ENCODE peak calls at places on chromosomes 6 and 20, in nine cellular contexts. One of them, this sample, is unnamed.

GRCh38 chr6:141301779-141302178 is 830.9 kb upstream of the GJE1 start:
- DNase-seq in cerebellar cortex: no peak
- DNase-seq in mesendoderm: no peak
- DNase-seq in NCI-H510A: no peak
- DNase-seq in ureter: no peak
- DNase-seq in T-helper 2 cell: no peak
- DNase-seq in germinal center: no peak
- DNase-seq in fibroblast of the conjunctiva: no peak
- DNase-seq in occipital lobe: no peak
- DNase-seq in this sample: no peak

GRCh38 chr6:105192707-105193465 is 13.1 kb upstream of the POPDC3 start:
- DNase-seq in T-helper 2 cell: no peak
- DNase-seq in fibroblast of the conjunctiva: no peak
- DNase-seq in ureter: no peak
- DNase-seq in NCI-H510A: no peak
- DNase-seq in cerebellar cortex: no peak
- DNase-seq in mesendoderm: no peak
- DNase-seq in occipital lobe: no peak
- DNase-seq in germinal center: no peak
- DNase-seq in this sample: no peak

GRCh38 chr6:136873733-136874132 is 48.4 kb upstream of the SLC35D3 start:
- DNase-seq in fibroblast of the conjunctiva: no peak
- DNase-seq in NCI-H510A: no peak
- DNase-seq in mesendoderm: peak
- DNase-seq in cerebellar cortex: no peak
- DNase-seq in ureter: no peak
- DNase-seq in occipital lobe: no peak
- DNase-seq in T-helper 2 cell: no peak
- DNase-seq in germinal center: no peak
- DNase-seq in this sample: no peak

GRCh38 chr6:14476793-14477531 is 359.4 kb downstream of the CD83 start:
- DNase-seq in germinal center: no peak
- DNase-seq in ureter: peak
- DNase-seq in T-helper 2 cell: no peak
- DNase-seq in occipital lobe: no peak
- DNase-seq in fibroblast of the conjunctiva: no peak
- DNase-seq in mesendoderm: no peak
- DNase-seq in cerebellar cortex: peak
- DNase-seq in NCI-H510A: no peak
- DNase-seq in this sample: no peak

GRCh38 chr6:126792340-126792739 is 326.1 kb upstream of the RSPO3 start:
- DNase-seq in T-helper 2 cell: no peak
- DNase-seq in fibroblast of the conjunctiva: no peak
- DNase-seq in mesendoderm: no peak
- DNase-seq in germinal center: no peak
- DNase-seq in NCI-H510A: no peak
- DNase-seq in ureter: no peak
- DNase-seq in cerebellar cortex: no peak
- DNase-seq in occipital lobe: no peak
- DNase-seq in this sample: no peak

GRCh38 chr6:122735618-122736017 is 43.9 kb upstream of the FABP7 start:
- DNase-seq in ureter: no peak
- DNase-seq in occipital lobe: no peak
- DNase-seq in cerebellar cortex: peak
- DNase-seq in mesendoderm: no peak
- DNase-seq in germinal center: no peak
- DNase-seq in fibroblast of the conjunctiva: no peak
- DNase-seq in NCI-H510A: peak
- DNase-seq in T-helper 2 cell: no peak
- DNase-seq in this sample: no peak

GRCh38 chr20:23889775-23890187 is 10.2 kb upstream of the CST5 start:
- DNase-seq in germinal center: peak
- DNase-seq in ureter: peak
- DNase-seq in T-helper 2 cell: no peak
- DNase-seq in fibroblast of the conjunctiva: peak
- DNase-seq in cerebellar cortex: peak
- DNase-seq in NCI-H510A: peak
- DNase-seq in occipital lobe: peak
- DNase-seq in mesendoderm: peak
- DNase-seq in this sample: peak

GRCh38 chr6:33587529-33588215 is 7.6 kb upstream of the BAK1 start:
- DNase-seq in occipital lobe: no peak
- DNase-seq in NCI-H510A: no peak
- DNase-seq in fibroblast of the conjunctiva: no peak
- DNase-seq in cerebellar cortex: no peak
- DNase-seq in ureter: no peak
- DNase-seq in T-helper 2 cell: no peak
- DNase-seq in mesendoderm: no peak
- DNase-seq in germinal center: no peak
- DNase-seq in this sample: no peak

GRCh38 chr6:123803862-123804681 is at the start of gene NKAIN2:
- DNase-seq in NCI-H510A: peak
- DNase-seq in fibroblast of the conjunctiva: no peak
- DNase-seq in cerebellar cortex: peak
- DNase-seq in ureter: no peak
- DNase-seq in T-helper 2 cell: no peak
- DNase-seq in occipital lobe: peak
- DNase-seq in mesendoderm: peak
- DNase-seq in germinal center: peak
- DNase-seq in this sample: no peak

GRCh38 chr20:19440660-19441527 is 228.5 kb downstream of the SLC24A3 start:
- DNase-seq in ureter: no peak
- DNase-seq in T-helper 2 cell: no peak
- DNase-seq in occipital lobe: no peak
- DNase-seq in germinal center: no peak
- DNase-seq in cerebellar cortex: no peak
- DNase-seq in NCI-H510A: no peak
- DNase-seq in mesendoderm: no peak
- DNase-seq in fibroblast of the conjunctiva: no peak
- DNase-seq in this sample: no peak

GRCh38 chr6:87575423-87575822 is 14.4 kb downstream of the RARS2 start:
- DNase-seq in occipital lobe: no peak
- DNase-seq in germinal center: no peak
- DNase-seq in NCI-H510A: peak
- DNase-seq in fibroblast of the conjunctiva: no peak
- DNase-seq in T-helper 2 cell: no peak
- DNase-seq in ureter: no peak
- DNase-seq in mesendoderm: no peak
- DNase-seq in cerebellar cortex: no peak
- DNase-seq in this sample: no peak

GRCh38 chr20:45905505-45906079 is 6.4 kb downstream of the PLTP start:
- DNase-seq in T-helper 2 cell: no peak
- DNase-seq in cerebellar cortex: no peak
- DNase-seq in mesendoderm: peak
- DNase-seq in ureter: no peak
- DNase-seq in NCI-H510A: no peak
- DNase-seq in germinal center: no peak
- DNase-seq in fibroblast of the conjunctiva: no peak
- DNase-seq in occipital lobe: no peak
- DNase-seq in this sample: no peak

GRCh38 chr6:92806254-92806653 is 613.1 kb downstream of the EPHA7 start:
- DNase-seq in ureter: no peak
- DNase-seq in NCI-H510A: no peak
- DNase-seq in mesendoderm: no peak
- DNase-seq in fibroblast of the conjunctiva: no peak
- DNase-seq in T-helper 2 cell: no peak
- DNase-seq in occipital lobe: no peak
- DNase-seq in germinal center: no peak
- DNase-seq in cerebellar cortex: no peak
- DNase-seq in this sample: no peak

GRCh38 chr20:57612436-57612835 is 7.8 kb downstream of the ZBP1 start:
- DNase-seq in germinal center: no peak
- DNase-seq in T-helper 2 cell: no peak
- DNase-seq in fibroblast of the conjunctiva: no peak
- DNase-seq in NCI-H510A: no peak
- DNase-seq in cerebellar cortex: no peak
- DNase-seq in ureter: no peak
- DNase-seq in occipital lobe: no peak
- DNase-seq in mesendoderm: no peak
- DNase-seq in this sample: no peak

GRCh38 chr6:131693384-131693783 is 7.8 kb downstream of the OR2A4 start:
- DNase-seq in occipital lobe: no peak
- DNase-seq in germinal center: no peak
- DNase-seq in mesendoderm: peak
- DNase-seq in cerebellar cortex: no peak
- DNase-seq in NCI-H510A: no peak
- DNase-seq in ureter: no peak
- DNase-seq in T-helper 2 cell: no peak
- DNase-seq in fibroblast of the conjunctiva: no peak
- DNase-seq in this sample: no peak

GRCh38 chr6:160028487-160029275 is 59.8 kb downstream of the IGF2R start:
- DNase-seq in fibroblast of the conjunctiva: no peak
- DNase-seq in T-helper 2 cell: no peak
- DNase-seq in mesendoderm: no peak
- DNase-seq in ureter: no peak
- DNase-seq in NCI-H510A: no peak
- DNase-seq in cerebellar cortex: no peak
- DNase-seq in germinal center: no peak
- DNase-seq in occipital lobe: no peak
- DNase-seq in this sample: no peak

GRCh38 chr20:40945754-40946451 is 82.7 kb upstream of the TOP1 start:
- DNase-seq in cerebellar cortex: peak
- DNase-seq in germinal center: peak
- DNase-seq in T-helper 2 cell: no peak
- DNase-seq in fibroblast of the conjunctiva: peak
- DNase-seq in NCI-H510A: no peak
- DNase-seq in mesendoderm: peak
- DNase-seq in ureter: peak
- DNase-seq in occipital lobe: peak
- DNase-seq in this sample: no peak

GRCh38 chr6:41607036-41607435 is 31.2 kb upstream of the MDFI start:
- DNase-seq in germinal center: no peak
- DNase-seq in cerebellar cortex: no peak
- DNase-seq in mesendoderm: no peak
- DNase-seq in NCI-H510A: no peak
- DNase-seq in occipital lobe: no peak
- DNase-seq in T-helper 2 cell: no peak
- DNase-seq in fibroblast of the conjunctiva: no peak
- DNase-seq in ureter: no peak
- DNase-seq in this sample: no peak

GRCh38 chr20:7959484-7959883 is 19.2 kb upstream of the HAO1 start:
- DNase-seq in mesendoderm: no peak
- DNase-seq in NCI-H510A: no peak
- DNase-seq in occipital lobe: no peak
- DNase-seq in fibroblast of the conjunctiva: no peak
- DNase-seq in T-helper 2 cell: no peak
- DNase-seq in cerebellar cortex: no peak
- DNase-seq in ureter: no peak
- DNase-seq in germinal center: no peak
- DNase-seq in this sample: no peak

GRCh38 chr6:44256291-44257006 is 879 bp downstream of the SLC35B2 start:
- DNase-seq in ureter: no peak
- DNase-seq in T-helper 2 cell: no peak
- DNase-seq in NCI-H510A: no peak
- DNase-seq in cerebellar cortex: peak
- DNase-seq in mesendoderm: peak
- DNase-seq in fibroblast of the conjunctiva: no peak
- DNase-seq in germinal center: no peak
- DNase-seq in occipital lobe: no peak
- DNase-seq in this sample: no peak

GRCh38 chr6:130033999-130034814 is 15.8 kb downstream of the L3MBTL3 start:
- DNase-seq in mesendoderm: no peak
- DNase-seq in fibroblast of the conjunctiva: no peak
- DNase-seq in ureter: no peak
- DNase-seq in T-helper 2 cell: no peak
- DNase-seq in occipital lobe: no peak
- DNase-seq in germinal center: no peak
- DNase-seq in cerebellar cortex: no peak
- DNase-seq in NCI-H510A: no peak
- DNase-seq in this sample: no peak